ENCODE peak calls at places on chromosomes 3 and 15, in six cellular contexts. Q, J, M, A, O and E are unnamed samples.

GRCh38 chr15:42593143-42593542 is 17.7 kb downstream of the STARD9 start:
- DNase-seq in A (peak; percentile 41), M (peak; percentile 11), O (no peak), J (no peak), Q (peak; percentile 21), E (no peak)

GRCh38 chr3:136617123-136617700 is 135.0 kb downstream of the STAG1 start:
- DNase-seq in A (no peak), O (no peak), J (no peak), M (no peak), Q (no peak), E (no peak)

GRCh38 chr3:30319713-30320112 is 286.7 kb upstream of the TGFBR2 start:
- DNase-seq in Q (peak; percentile 57), A (no peak), M (peak; percentile 51), J (peak; percentile 67), O (no peak), E (no peak)

GRCh38 chr3:195869413-195870001 is 38.8 kb downstream of the TNK2 start:
- DNase-seq in A (no peak), J (no peak), O (no peak), M (no peak), Q (no peak), E (no peak)

GRCh38 chr3:105731686-105732085 is 137.1 kb downstream of the CBLB start:
- DNase-seq in O (no peak), A (no peak), Q (peak; percentile 19), J (no peak), M (peak; percentile 59), E (no peak)

GRCh38 chr15:59522988-59523461 is 85.0 kb downstream of the FAM81A start:
- DNase-seq in A (no peak), O (no peak), M (no peak), J (peak; percentile 42), Q (no peak), E (no peak)

GRCh38 chr15:41489641-41490040 is 4.0 kb upstream of the ITPKA start:
- DNase-seq in M (no peak), O (no peak), A (no peak), Q (no peak), J (no peak), E (no peak)

GRCh38 chr15:67997996-67998395 is 56.1 kb upstream of the PIAS1 start:
- DNase-seq in J (no peak), Q (peak; percentile 64), A (no peak), M (peak; percentile 38), O (no peak), E (no peak)

GRCh38 chr15:39595621-39596221 is 14.8 kb downstream of the THBS1 start:
- DNase-seq in O (no peak), A (no peak), Q (peak; percentile 43), M (peak; percentile 78), J (no peak), E (no peak)

GRCh38 chr3:79027593-79027992 is 740.2 kb downstream of the ROBO1 start:
- DNase-seq in O (no peak), M (no peak), A (no peak), J (no peak), Q (no peak), E (no peak)

GRCh38 chr15:67196222-67196621 is 58.2 kb downstream of the AAGAB start:
- DNase-seq in M (no peak), A (no peak), J (no peak), Q (peak; percentile 54), O (no peak), E (no peak)

GRCh38 chr3:45123841-45124269 is 22.3 kb downstream of the CDCP1 start:
- DNase-seq in Q (peak; percentile 91), A (no peak), O (no peak), M (peak; percentile 37), J (no peak), E (no peak)

GRCh38 chr3:45832691-45833090 is 9.2 kb downstream of the LZTFL1 start:
- DNase-seq in A (no peak), M (no peak), J (peak; percentile 30), O (no peak), Q (peak; percentile 16), E (no peak)

GRCh38 chr3:53581671-53582070 is 87.3 kb downstream of the CACNA1D start:
- DNase-seq in O (no peak), M (no peak), A (no peak), J (no peak), Q (peak; percentile 1), E (no peak)

GRCh38 chr15:68307131-68307928 is 29.8 kb downstream of the FEM1B start:
- DNase-seq in Q (no peak), J (no peak), A (no peak), O (no peak), M (no peak), E (peak; percentile 19)

GRCh38 chr3:23811117-23811487 is 5.3 kb downstream of the UBE2E1 start:
- DNase-seq in J (no peak), O (no peak), A (no peak), Q (no peak), M (no peak), E (peak; percentile 31)

GRCh38 chr3:116050311-116050710 is 395.0 kb downstream of the LSAMP start:
- DNase-seq in A (no peak), M (no peak), Q (no peak), O (no peak), J (no peak), E (no peak)

GRCh38 chr15:65930134-65930533 is 60.8 kb downstream of the RAB11A start:
- DNase-seq in M (no peak), Q (no peak), A (no peak), J (no peak), O (no peak), E (no peak)

GRCh38 chr3:98573231-98573728 is 20.1 kb downstream of the CPOX start:
- DNase-seq in A (no peak), O (no peak), M (no peak), Q (peak; percentile 33), J (no peak), E (no peak)

GRCh38 chr3:46701211-46701939 is at the start of gene TMIE:
- DNase-seq in M (no peak), A (no peak), Q (no peak), O (no peak), J (no peak), E (no peak)

GRCh38 chr15:89101302-89102191 is 13.3 kb downstream of the ABHD2 start:
- DNase-seq in A (peak; percentile 68), O (no peak), Q (peak; percentile 100), M (peak; percentile 90), J (no peak), E (no peak)

GRCh38 chr15:31039961-31040360 is 48.5 kb upstream of the MTMR10 start:
- DNase-seq in J (no peak), O (no peak), M (no peak), Q (no peak), A (no peak), E (no peak)

GRCh38 chr15:79640206-79640605 is 208.1 kb downstream of the MINAR1 start:
- DNase-seq in O (no peak), A (peak; percentile 15), J (no peak), Q (peak; percentile 84), M (peak; percentile 61), E (no peak)

GRCh38 chr15:41284425-41285177 is 47.8 kb downstream of the OIP5 start:
- DNase-seq in J (no peak), M (no peak), Q (no peak), O (no peak), A (no peak), E (no peak)